ENCODE peak calls at places on chromosomes 7 and 10, in seven cellular contexts. G, S, T, W, X, F and C are unnamed samples. For H3K27me3, the result is how much of the 10 kb centered on the place peaks cover.

GRCh38 chr7:64877714-64878610 is 25.1 kb upstream of the ZNF273 start:
- DNase-seq in G (peak), S (no peak), T (no peak), W (no peak), X (peak), F (peak), C (peak)

GRCh38 chr10:31317652-31318381 is 1.2 kb upstream of the ZEB1 start:
- DNase-seq in G (peak), S (no peak), T (no peak), W (no peak), X (no peak), F (no peak), C (no peak)

GRCh38 chr7:138021889-138022288 is 20.0 kb upstream of the CREB3L2 start:
- DNase-seq in G (no peak), S (no peak), T (no peak), W (no peak), X (no peak), F (no peak), C (no peak)

GRCh38 chr10:61971016-61971350 is 69.5 kb downstream of the ARID5B start:
- DNase-seq in G (no peak), S (no peak), T (no peak), W (no peak), X (no peak), F (no peak), C (no peak)

GRCh38 chr10:5071411-5072198 is 22.6 kb upstream of the AKR1C3 start:
- DNase-seq in G (peak), S (no peak), T (peak), W (peak), X (no peak), F (peak), C (peak)

GRCh38 chr7:124085168-124085567 is 52.3 kb upstream of the TMEM229A start:
- DNase-seq in G (peak), S (no peak), T (no peak), W (no peak), X (peak), F (no peak), C (no peak)

GRCh38 chr7:82413237-82413636 is 30.3 kb downstream of the CACNA2D1 start:
- DNase-seq in G (no peak), S (no peak), T (no peak), W (no peak), X (no peak), F (no peak), C (no peak)

GRCh38 chr7:67447297-67447696 is 450.7 kb downstream of the TYW1 start:
- DNase-seq in G (no peak), S (no peak), T (no peak), W (no peak), X (no peak), F (no peak), C (no peak)

GRCh38 chr10:24897326-24897926 is 55.0 kb downstream of the PRTFDC1 start:
- DNase-seq in G (no peak), S (no peak), T (no peak), W (no peak), X (no peak), F (no peak), C (no peak)

GRCh38 chr10:27258492-27258837 is 17.9 kb upstream of the ACBD5 start:
- DNase-seq in G (no peak), S (no peak), T (no peak), W (no peak), X (no peak), F (no peak), C (no peak)

GRCh38 chr7:49483142-49483541 is 290.3 kb upstream of the VWC2 start:
- DNase-seq in G (no peak), S (no peak), T (no peak), W (no peak), X (peak), F (no peak), C (no peak)

GRCh38 chr10:100567826-100568225 is 32.1 kb downstream of the HIF1AN start:
- DNase-seq in G (no peak), S (no peak), T (no peak), W (no peak), X (no peak), F (no peak), C (no peak)

GRCh38 chr7:24336461-24336860 is 52.5 kb downstream of the NPY start:
- DNase-seq in G (no peak), S (no peak), T (no peak), W (no peak), X (no peak), F (no peak), C (no peak)

GRCh38 chr10:129624526-129624925 is 157.5 kb downstream of the MGMT start:
- DNase-seq in G (no peak), S (no peak), T (no peak), W (no peak), X (no peak), F (no peak), C (no peak)

GRCh38 chr7:2785071-2785500 is 59.0 kb downstream of the GNA12 start:
- DNase-seq in G (no peak), S (peak), T (no peak), W (no peak), X (no peak), F (no peak), C (no peak)

GRCh38 chr7:106485031-106485551 is 175.9 kb downstream of the CCDC71L start:
- DNase-seq in G (no peak), S (no peak), T (no peak), W (no peak), X (no peak), F (no peak), C (no peak)

GRCh38 chr7:42746226-42746625 is 165.6 kb downstream of the C7orf25 start:
- DNase-seq in G (no peak), S (no peak), T (no peak), W (no peak), X (no peak), F (no peak), C (no peak)

GRCh38 chr7:5228066-5228465 is 38.0 kb downstream of the WIPI2 start:
- DNase-seq in G (no peak), S (no peak), T (no peak), W (peak), X (no peak), F (no peak), C (no peak)

GRCh38 chr7:15932318-15932717 is 245.8 kb upstream of the MEOX2 start:
- DNase-seq in G (no peak), S (no peak), T (no peak), W (no peak), X (no peak), F (no peak), C (no peak)

GRCh38 chr10:118629211-118629610 is 33.8 kb upstream of the PRLHR start:
- DNase-seq in G (no peak), S (no peak), T (no peak), W (no peak), X (no peak), F (no peak), C (no peak)

GRCh38 chr7:19327011-19327410 is 181.8 kb upstream of the FERD3L start:
- DNase-seq in G (no peak), S (no peak), T (no peak), W (no peak), X (no peak), F (no peak), C (no peak)

GRCh38 chr7:41000042-41000441 is 702.8 kb downstream of the INHBA start:
- DNase-seq in G (no peak), S (no peak), T (no peak), W (no peak), X (no peak), F (no peak), C (no peak)

GRCh38 chr7:102165136-102165535 is 121.5 kb upstream of the SH2B2 start:
- DNase-seq in G (no peak), S (no peak), T (no peak), W (no peak), X (no peak), F (no peak), C (no peak)

GRCh38 chr10:69237528-69238159 is 17.5 kb downstream of the HKDC1 start:
- DNase-seq in G (peak), S (no peak), T (peak), W (peak), X (peak), F (peak), C (peak)

GRCh38 chr7:110534241-110534931 is 556.5 kb upstream of the LRRN3 start:
- DNase-seq in G (no peak), S (no peak), T (no peak), W (no peak), X (peak), F (no peak), C (no peak)

GRCh38 chr10:86888585-86889381 is 68.6 kb downstream of the MMRN2 start:
- DNase-seq in G (no peak), S (peak), T (no peak), W (no peak), X (no peak), F (no peak), C (no peak)

GRCh38 chr7:44184874-44185446 is 4.3 kb downstream of the GCK start:
- DNase-seq in G (no peak), S (no peak), T (no peak), W (no peak), X (no peak), F (no peak), C (no peak)

GRCh38 chr7:1064581-1064980 is 20.2 kb downstream of the GPR146 start:
- DNase-seq in G (no peak), S (no peak), T (no peak), W (no peak), X (no peak), F (no peak), C (no peak)
- H3K27me3 ChIP-seq in G (under half), S (under half), T (under half), W (under half), X (under half), F (under half), C (under half)

GRCh38 chr10:131703941-131704340 is 196.9 kb upstream of the PPP2R2D start:
- DNase-seq in G (no peak), S (no peak), T (no peak), W (no peak), X (peak), F (no peak), C (no peak)

GRCh38 chr10:131706952-131707351 is 193.9 kb upstream of the PPP2R2D start:
- DNase-seq in G (no peak), S (no peak), T (no peak), W (no peak), X (no peak), F (no peak), C (peak)

GRCh38 chr10:131706476-131706875 is 194.3 kb upstream of the PPP2R2D start:
- DNase-seq in G (no peak), S (no peak), T (no peak), W (no peak), X (no peak), F (no peak), C (no peak)

GRCh38 chr10:131710142-131710861 is 190.5 kb upstream of the PPP2R2D start:
- DNase-seq in G (no peak), S (no peak), T (no peak), W (no peak), X (peak), F (no peak), C (no peak)

GRCh38 chr10:131708225-131708624 is 192.6 kb upstream of the PPP2R2D start:
- DNase-seq in G (no peak), S (no peak), T (no peak), W (no peak), X (no peak), F (no peak), C (peak)
- TF ChIP-seq EP300 in G (no peak), S (no peak), T (no peak), W (no peak), X (no peak), F (no peak), C (no peak)

DNA sequence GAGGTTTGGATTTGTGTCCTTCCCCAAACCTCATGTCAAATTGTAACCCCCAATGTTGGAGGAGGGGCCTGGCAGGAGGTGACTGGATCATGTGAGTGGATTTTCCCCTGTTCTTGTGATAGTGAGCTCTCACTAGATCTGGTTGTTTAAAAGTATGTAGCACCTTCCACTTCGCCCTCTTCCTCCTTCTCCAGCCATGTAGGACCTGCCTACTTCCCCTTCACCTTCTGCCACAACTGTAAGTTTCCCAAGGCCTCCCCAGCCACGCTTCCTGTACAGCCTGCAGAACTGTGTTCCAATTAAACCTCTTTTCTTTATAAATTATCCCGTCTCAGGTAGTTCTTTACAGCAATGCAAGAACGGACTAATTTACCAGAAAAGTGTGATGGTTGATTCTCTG is 113.8 kb downstream of the FAM107B start:
- DNase-seq in G (no peak), S (no peak), T (no peak), W (no peak), X (no peak), F (no peak), C (no peak)
- H3K27ac ChIP-seq in G (no peak), S (no peak), T (no peak), W (no peak), X (no peak), F (no peak), C (no peak)

GRCh38 chr10:78116451-78116850 is 82.8 kb downstream of the RPS24 start:
- DNase-seq in G (no peak), S (no peak), T (no peak), W (no peak), X (no peak), F (no peak), C (no peak)

GRCh38 chr10:78124167-78124566 is 90.5 kb downstream of the RPS24 start:
- DNase-seq in G (no peak), S (no peak), T (no peak), W (no peak), X (no peak), F (no peak), C (no peak)

GRCh38 chr10:78121801-78122200 is 88.1 kb downstream of the RPS24 start:
- DNase-seq in G (no peak), S (no peak), T (no peak), W (no peak), X (no peak), F (no peak), C (no peak)
- H3K27me3 ChIP-seq in G (under half), S (under half), T (under half), W (under half), X (under half), F (under half), C (under half)